ENCODE peak calls at places on chromosome 14, in ten cellular contexts. D is stimulated activated CD4-positive, alpha-beta T cell treated with anti-CD3 and anti-CD28 coated beads, TNF-alpha, amount 100 ng/mL, for 4 hours; T is HuH-7; W is HTR-8/SVneo; F is progenitor cell of endocrine pancreas; L is stimulated activated CD8-positive, alpha-beta memory T cell treated with anti-CD3 and anti-CD28 coated beads, Interleukin-7, amount 100 ng/mL, for 4 hours; H is EL; K is GOT3; C is GM10248; A is NCI-H1694. O is an unnamed sample.

GRCh38 chr14:66009104-66009503 is 477.1 kb upstream of the CCDC196 start:
- DNase-seq in D (no peak), T (no peak), W (no peak), F (no peak), L (no peak), H (peak), K (no peak), C (no peak), A (no peak), O (no peak)

GRCh38 chr14:103540816-103541493 is 12.0 kb downstream of the TRMT61A start:
- DNase-seq in D (no peak), T (no peak), W (no peak), F (no peak), L (no peak), H (no peak), K (no peak), C (no peak), A (no peak), O (no peak)

GRCh38 chr14:61385002-61385685 is 63.8 kb downstream of the PRKCH start:
- DNase-seq in D (no peak), T (no peak), W (peak), F (no peak), L (no peak), H (peak), K (no peak), C (no peak), A (no peak), O (no peak)

GRCh38 chr14:61296707-61297502 is 15.8 kb upstream of the TMEM30B start:
- DNase-seq in D (no peak), T (no peak), W (peak), F (no peak), L (no peak), H (peak), K (no peak), C (peak), A (peak), O (no peak)

GRCh38 chr14:84254205-84254788 is 1275.6 kb upstream of the FLRT2 start:
- DNase-seq in D (no peak), T (no peak), W (no peak), F (no peak), L (no peak), H (no peak), K (no peak), C (no peak), A (no peak), O (no peak)

GRCh38 chr14:103679351-103679750 is 35.9 kb downstream of the XRCC3 start:
- DNase-seq in D (no peak), T (no peak), W (peak), F (no peak), L (peak), H (no peak), K (no peak), C (peak), A (peak), O (no peak)

GRCh38 chr14:53894456-53894855 is 62.2 kb downstream of the BMP4 start:
- DNase-seq in D (no peak), T (no peak), W (peak), F (no peak), L (no peak), H (peak), K (no peak), C (peak), A (no peak), O (no peak)

GRCh38 chr14:73458219-73458976 is at the start of gene NUMB:
- DNase-seq in D (peak), T (peak), W (peak), F (peak), L (peak), H (peak), K (peak), C (peak), A (peak), O (peak)

GRCh38 chr14:68306265-68306933 is 486.5 kb downstream of the ZFP36L1 start:
- DNase-seq in D (no peak), T (no peak), W (no peak), F (no peak), L (no peak), H (no peak), K (no peak), C (peak), A (no peak), O (no peak)

GRCh38 chr14:59303216-59303615 is 114.7 kb downstream of the DAAM1 start:
- DNase-seq in D (no peak), T (no peak), W (peak), F (no peak), L (no peak), H (no peak), K (no peak), C (no peak), A (no peak), O (no peak)

GRCh38 chr14:104144911-104145825 is 6.8 kb downstream of the KIF26A start:
- DNase-seq in D (no peak), T (no peak), W (no peak), F (no peak), L (no peak), H (no peak), K (no peak), C (no peak), A (no peak), O (no peak)

GRCh38 chr14:31505411-31505810 is 17.6 kb upstream of the GPR33 start:
- DNase-seq in D (no peak), T (no peak), W (no peak), F (no peak), L (no peak), H (peak), K (no peak), C (no peak), A (no peak), O (no peak)

GRCh38 chr14:69850086-69850735 is 29.0 kb upstream of the SMOC1 start:
- DNase-seq in D (no peak), T (peak), W (no peak), F (no peak), L (no peak), H (no peak), K (no peak), C (no peak), A (no peak), O (no peak)

GRCh38 chr14:51014086-51014485 is 69.8 kb upstream of the PYGL start:
- DNase-seq in D (no peak), T (no peak), W (no peak), F (no peak), L (no peak), H (peak), K (no peak), C (no peak), A (no peak), O (peak)

GRCh38 chr14:104930526-104931322 is 6.0 kb downstream of the PLD4 start:
- DNase-seq in D (no peak), T (no peak), W (no peak), F (no peak), L (no peak), H (no peak), K (no peak), C (peak), A (no peak), O (no peak)

GRCh38 chr14:47929334-47929733 is 253.9 kb upstream of the MDGA2 start:
- DNase-seq in D (no peak), T (no peak), W (no peak), F (no peak), L (no peak), H (no peak), K (no peak), C (no peak), A (no peak), O (no peak)

GRCh38 chr14:106530423-106531107 is 1004.2 kb downstream of the TMEM121 start:
- DNase-seq in D (no peak), T (no peak), W (no peak), F (no peak), L (peak), H (no peak), K (no peak), C (peak), A (no peak), O (no peak)

GRCh38 chr14:92544051-92544730 is 30.6 kb downstream of the RIN3 start:
- DNase-seq in D (no peak), T (no peak), W (no peak), F (no peak), L (no peak), H (no peak), K (no peak), C (no peak), A (no peak), O (no peak)

GRCh38 chr14:76484355-76484754 is 108.4 kb downstream of the ESRRB start:
- DNase-seq in D (no peak), T (no peak), W (no peak), F (no peak), L (no peak), H (no peak), K (no peak), C (no peak), A (no peak), O (no peak)

GRCh38 chr14:30389134-30389900 is 169.6 kb upstream of the G2E3 start:
- DNase-seq in D (no peak), T (no peak), W (peak), F (no peak), L (no peak), H (peak), K (no peak), C (no peak), A (peak), O (peak)

GRCh38 chr14:28321475-28322244 is 444.9 kb upstream of the FOXG1 start:
- DNase-seq in D (no peak), T (no peak), W (no peak), F (no peak), L (no peak), H (no peak), K (no peak), C (no peak), A (no peak), O (no peak)

GRCh38 chr14:33938131-33938949 is 12.5 kb downstream of the EGLN3 start:
- DNase-seq in D (no peak), T (no peak), W (no peak), F (no peak), L (no peak), H (peak), K (no peak), C (no peak), A (peak), O (peak)

GRCh38 chr14:21384494-21384851 is 654 bp upstream of the SUPT16H start:
- DNase-seq in D (no peak), T (no peak), W (no peak), F (no peak), L (peak), H (no peak), K (no peak), C (no peak), A (no peak), O (no peak)

GRCh38 chr14:106491851-106492250 is 965.5 kb downstream of the TMEM121 start:
- DNase-seq in D (no peak), T (no peak), W (no peak), F (no peak), L (no peak), H (no peak), K (no peak), C (no peak), A (peak), O (no peak)

GRCh38 chr14:96304956-96305355 is 48.9 kb downstream of the BDKRB1 start:
- DNase-seq in D (no peak), T (no peak), W (no peak), F (no peak), L (no peak), H (no peak), K (no peak), C (no peak), A (no peak), O (no peak)

GRCh38 chr14:99125616-99126431 is 146.2 kb downstream of the BCL11B start:
- DNase-seq in D (no peak), T (no peak), W (no peak), F (no peak), L (no peak), H (no peak), K (no peak), C (no peak), A (no peak), O (no peak)

GRCh38 chr14:105219043-105219612 is 29.2 kb upstream of the BTBD6 start:
- DNase-seq in D (no peak), T (no peak), W (no peak), F (no peak), L (no peak), H (no peak), K (no peak), C (no peak), A (no peak), O (no peak)

GRCh38 chr14:59565112-59565511 is 11.5 kb downstream of the CCDC175 start:
- DNase-seq in D (no peak), T (no peak), W (no peak), F (no peak), L (no peak), H (no peak), K (no peak), C (no peak), A (no peak), O (no peak)

GRCh38 chr14:37650356-37651037 is 55.1 kb downstream of the TTC6 start:
- DNase-seq in D (no peak), T (no peak), W (no peak), F (no peak), L (no peak), H (no peak), K (no peak), C (no peak), A (no peak), O (no peak)

GRCh38 chr14:35965425-35965824 is 139.3 kb downstream of the BRMS1L start:
- DNase-seq in D (no peak), T (no peak), W (no peak), F (no peak), L (no peak), H (no peak), K (no peak), C (no peak), A (no peak), O (no peak)

GRCh38 chr14:49975799-49976198 is 82.9 kb downstream of the ARF6 start:
- DNase-seq in D (no peak), T (no peak), W (no peak), F (no peak), L (no peak), H (peak), K (no peak), C (no peak), A (no peak), O (no peak)

GRCh38 chr14:32306549-32306948 is 22.5 kb upstream of the AKAP6 start:
- DNase-seq in D (no peak), T (no peak), W (no peak), F (no peak), L (no peak), H (no peak), K (no peak), C (no peak), A (no peak), O (peak)

GRCh38 chr14:97544581-97544980 is 747.4 kb downstream of the VRK1 start:
- DNase-seq in D (no peak), T (no peak), W (no peak), F (no peak), L (no peak), H (no peak), K (no peak), C (no peak), A (no peak), O (no peak)

GRCh38 chr14:39483682-39484081 is 51.4 kb upstream of the FBXO33 start:
- DNase-seq in D (no peak), T (no peak), W (no peak), F (no peak), L (no peak), H (no peak), K (no peak), C (no peak), A (no peak), O (no peak)

GRCh38 chr14:31564194-31564593 is 3.0 kb downstream of the NUBPL start:
- DNase-seq in D (no peak), T (no peak), W (no peak), F (no peak), L (no peak), H (no peak), K (no peak), C (no peak), A (no peak), O (no peak)